ENCODE peak calls at places on chromosomes 16 and 17, in four cellular contexts. Z, X, M and F are unnamed samples. For H3K4me1, the result is how much of the 10 kb centered on the place peaks cover.

GRCh38 chr16:48622456-48623303 is 12.7 kb upstream of the N4BP1 start:
- DNase-seq in X (no peak), Z (no peak), M (no peak), F (no peak)

GRCh38 chr17:54992797-54993639 is 24.5 kb downstream of the STXBP4 start:
- DNase-seq in M (peak), Z (peak), X (peak), F (no peak)

GRCh38 chr16:14486520-14487303 is 143.3 kb downstream of the PARN start:
- DNase-seq in Z (peak), M (peak), X (peak), F (no peak)

GRCh38 chr17:31148205-31148604 is 53.4 kb downstream of the NF1 start:
- DNase-seq in X (peak), M (no peak), Z (no peak), F (no peak)

GRCh38 chr16:59597269-59597668 is 863.2 kb upstream of the GOT2 start:
- DNase-seq in Z (no peak), X (no peak), M (no peak), F (no peak)

GRCh38 chr17:58364270-58364942 is 12.4 kb upstream of the SUPT4H1 start:
- DNase-seq in X (peak), Z (no peak), M (peak), F (no peak)

GRCh38 chr17:44360826-44361225 is 2.8 kb downstream of the FAM171A2 start:
- DNase-seq in X (peak), Z (no peak), M (no peak), F (no peak)

GRCh38 chr16:56833243-56833970 is 31.6 kb upstream of the SLC12A3 start:
- DNase-seq in M (no peak), Z (no peak), X (no peak), F (no peak)

GRCh38 chr16:50146479-50147435 is 6.3 kb upstream of the TENT4B start:
- DNase-seq in Z (no peak), M (no peak), X (no peak), F (no peak)

GRCh38 chr16:86575754-86576557 is 2.4 kb upstream of the FOXL1 start:
- DNase-seq in X (peak), Z (peak), M (peak), F (no peak)
- H3K4me1 ChIP-seq in X (under half), Z (under half), M (under half), F (under half)

DNA sequence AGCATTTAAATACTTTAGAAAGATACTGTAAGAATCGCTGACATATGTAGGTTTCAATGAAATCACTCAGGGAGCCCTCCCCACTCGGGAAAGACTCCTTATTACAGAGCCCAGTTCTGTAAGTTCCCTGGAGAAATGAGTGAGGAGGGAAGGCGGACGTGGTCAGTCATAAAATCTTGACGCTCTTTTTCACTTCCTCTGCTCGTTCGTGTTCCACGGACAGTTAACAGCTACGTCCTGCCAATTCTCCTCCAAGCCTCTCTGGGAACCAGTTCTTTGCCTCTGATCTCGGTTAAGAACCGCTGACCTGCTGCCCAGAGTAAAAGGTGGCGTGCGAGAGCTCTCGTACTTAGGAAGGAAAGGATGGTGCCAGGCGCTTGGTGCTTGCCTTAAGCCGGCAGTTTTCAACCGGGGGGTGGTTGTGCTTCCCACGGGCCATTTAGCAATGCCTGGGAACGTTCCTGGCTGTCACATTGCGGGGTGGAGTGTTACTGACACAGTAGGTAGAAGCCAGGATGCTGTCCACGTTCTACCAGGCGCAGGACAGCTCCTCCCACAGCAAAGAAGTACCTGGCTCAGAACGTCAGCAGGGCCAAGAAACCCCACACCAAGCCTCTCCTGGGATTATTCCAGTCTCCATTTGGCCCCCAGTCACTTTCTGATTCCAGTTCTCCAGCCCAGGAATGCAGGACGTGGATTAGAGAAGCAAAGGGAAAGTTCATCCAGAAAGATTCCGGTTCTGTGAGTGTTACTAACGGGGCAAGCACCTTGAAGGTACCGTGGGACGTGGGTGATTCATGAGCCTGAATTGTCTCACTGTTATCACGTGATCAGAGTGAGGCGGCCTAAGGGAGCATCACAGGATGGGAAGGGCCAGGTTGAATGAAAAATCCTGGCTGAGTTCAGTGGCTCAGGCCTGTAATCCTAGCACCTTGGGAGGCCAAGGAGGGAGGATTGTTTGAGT is 87.7 kb downstream of the MRM3 start:
- DNase-seq in Z (peak), X (no peak), M (no peak), F (no peak)
- TF ChIP-seq CTCF in Z (no peak), X (no peak), M (no peak), F (no peak)

DNA sequence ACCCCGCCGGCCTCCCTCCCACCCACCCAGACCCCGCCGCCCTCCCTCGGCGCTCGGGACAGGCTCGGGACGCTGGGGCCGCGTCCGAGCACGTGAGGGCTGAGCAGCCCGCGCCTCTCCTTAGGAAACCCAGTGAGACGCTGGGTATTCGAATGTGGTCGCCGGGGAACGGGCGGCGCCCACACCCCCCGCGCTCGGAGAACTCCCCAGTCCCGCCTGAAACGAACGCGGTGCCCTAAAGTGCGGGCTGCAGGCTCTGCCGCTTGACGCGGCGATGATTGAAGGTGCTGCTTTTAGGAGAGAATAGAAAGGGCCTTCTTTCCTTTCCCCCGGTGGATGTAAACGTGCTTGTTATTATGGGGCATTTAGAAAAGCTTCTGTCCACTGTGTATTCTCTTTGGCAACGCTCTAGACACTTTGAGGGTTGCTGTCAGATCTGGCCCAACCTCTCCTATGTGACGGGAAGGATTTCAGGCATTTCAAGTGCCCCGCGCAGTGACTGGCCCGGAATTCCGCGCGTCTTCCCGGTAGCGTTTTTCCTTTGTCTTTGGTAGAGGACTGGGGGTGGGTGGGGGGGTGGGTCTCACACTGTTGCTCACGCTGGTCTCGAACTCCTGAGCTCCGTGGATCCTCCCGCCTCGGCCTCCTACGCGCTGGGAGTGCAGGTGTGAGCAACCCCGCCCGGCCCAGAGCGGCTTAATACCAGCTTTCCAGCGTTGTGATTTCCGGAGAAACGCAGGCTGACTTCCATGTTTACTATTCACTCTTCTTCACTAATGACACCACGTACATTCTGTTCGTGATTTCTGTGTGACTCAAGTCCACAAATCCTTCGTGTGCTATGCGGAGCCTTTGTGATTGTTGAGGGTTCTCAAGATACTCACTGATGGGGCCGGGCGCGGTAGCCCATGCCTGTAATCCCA is 21.8 kb upstream of the FOXK2 start:
- DNase-seq in Z (no peak), X (no peak), M (no peak), F (no peak)
- TF ChIP-seq TCF7L2 in Z (no peak), X (no peak), M (no peak), F (no peak)

GRCh38 chr17:41777579-41778188 is 8.8 kb downstream of the JUP start:
- DNase-seq in Z (no peak), M (peak), X (no peak), F (peak)

GRCh38 chr17:41777157-41777578 is 9.3 kb downstream of the JUP start:
- DNase-seq in X (no peak), Z (no peak), M (peak), F (no peak)

GRCh38 chr17:41773731-41774193 is 12.7 kb downstream of the JUP start:
- DNase-seq in Z (no peak), M (no peak), X (peak), F (no peak)

GRCh38 chr17:41773190-41773588 is 13.3 kb downstream of the JUP start:
- DNase-seq in Z (peak), M (peak), X (peak), F (no peak)

GRCh38 chr17:41775394-41776226 is 10.9 kb downstream of the JUP start:
- DNase-seq in M (no peak), Z (no peak), X (peak), F (no peak)
- H3K4me1 ChIP-seq in M (half or more), Z (half or more), X (under half), F (half or more)